ENCODE peak calls at places on chromosomes 13 and 19, in eight cellular contexts. E is ascending aorta; Q is astrocyte; L is sigmoid colon; Y is Peyer's patch; F is RWPE2; X is tibial nerve; A is effector memory CD4-positive, alpha-beta T cell. S is an unnamed sample.

GRCh38 chr13:48655291-48655690 is 1.6 kb downstream of the CYSLTR2 start:
- DNase-seq in F (no peak), Y (no peak), E (no peak), X (no peak), A (no peak), Q (no peak), L (no peak), S (no peak)

GRCh38 chr19:43798546-43799409 is 3.5 kb downstream of the LYPD5 start:
- DNase-seq in A (peak), Q (no peak), Y (peak), F (peak), X (no peak), E (no peak), L (no peak), S (no peak)

GRCh38 chr19:42090687-42091086 is 14.7 kb downstream of the ZNF574 start:
- DNase-seq in L (no peak), Q (no peak), F (no peak), Y (no peak), A (no peak), E (no peak), X (no peak), S (no peak)

GRCh38 chr13:69331245-69331644 is 776.4 kb upstream of the ATXN8OS start:
- DNase-seq in E (no peak), F (no peak), Q (peak), L (no peak), Y (no peak), X (no peak), A (no peak), S (no peak)

GRCh38 chr13:26459276-26460131 is 98.0 kb upstream of the WASF3 start:
- DNase-seq in Q (no peak), X (no peak), F (no peak), Y (no peak), A (no peak), E (no peak), L (no peak), S (no peak)

GRCh38 chr13:93309886-93310520 is 83.4 kb downstream of the GPC6 start:
- DNase-seq in Y (no peak), E (no peak), F (no peak), Q (peak), X (no peak), A (no peak), L (no peak), S (no peak)

GRCh38 chr13:40120781-40121180 is 465.3 kb downstream of the COG6 start:
- DNase-seq in A (no peak), X (no peak), E (no peak), Y (no peak), L (no peak), F (no peak), Q (peak), S (no peak)

GRCh38 chr19:51091895-51092873 is 9.5 kb upstream of the KLK14 start:
- DNase-seq in X (no peak), Q (no peak), E (no peak), F (no peak), A (no peak), Y (no peak), L (no peak), S (no peak)

GRCh38 chr13:86846501-86846900 is 824.7 kb upstream of the SLITRK5 start:
- DNase-seq in X (no peak), Y (no peak), L (no peak), E (no peak), F (no peak), Q (peak), A (no peak), S (peak)

GRCh38 chr13:26529441-26529840 is 28.0 kb upstream of the WASF3 start:
- DNase-seq in L (no peak), E (no peak), Q (peak), A (no peak), X (no peak), Y (no peak), F (no peak), S (peak)

GRCh38 chr19:53936035-53936434 is 26.7 kb upstream of the CACNG8 start:
- DNase-seq in A (no peak), E (no peak), F (no peak), Q (no peak), X (no peak), L (no peak), Y (no peak), S (no peak)

GRCh38 chr13:20360835-20361412 is 128.8 kb upstream of the GJB6 start:
- DNase-seq in E (no peak), Q (peak), L (no peak), X (no peak), A (no peak), Y (no peak), F (no peak), S (no peak)

GRCh38 chr13:59979589-59979988 is 184.1 kb downstream of the DIAPH3 start:
- DNase-seq in X (no peak), L (no peak), E (no peak), F (no peak), A (no peak), Q (no peak), Y (no peak), S (peak)

GRCh38 chr13:51935326-51936171 is 73.8 kb downstream of the CCDC70 start:
- DNase-seq in E (no peak), Q (no peak), L (no peak), X (no peak), A (no peak), Y (peak), F (no peak), S (no peak)

GRCh38 chr19:18401580-18402112 is 4.2 kb upstream of the LRRC25 start:
- DNase-seq in F (no peak), A (no peak), L (peak), Q (peak), E (no peak), X (no peak), Y (no peak), S (no peak)

GRCh38 chr13:44267966-44268365 is 105.7 kb upstream of the SERP2 start:
- DNase-seq in Q (peak), A (no peak), E (no peak), X (no peak), Y (no peak), F (no peak), L (no peak), S (no peak)

GRCh38 chr13:28865312-28865711 is 45.2 kb downstream of the MTUS2 start:
- DNase-seq in Y (no peak), X (no peak), L (no peak), A (no peak), E (no peak), Q (no peak), F (no peak), S (no peak)

GRCh38 chr13:22927008-22927393 is 253.8 kb upstream of the SGCG start:
- DNase-seq in F (no peak), E (no peak), Y (no peak), L (no peak), X (no peak), Q (no peak), A (no peak), S (no peak)
- H3K4me3 ChIP-seq in F (no peak), E (peak), Y (peak), L (peak), X (peak), Q (no peak), A (no peak), S (no peak)

GRCh38 chr13:24161010-24161775 is 673 bp downstream of the SPATA13 start:
- DNase-seq in Q (no peak), A (peak), F (no peak), L (peak), Y (no peak), E (no peak), X (no peak), S (no peak)

GRCh38 chr13:24161980-24162517 is 1.5 kb downstream of the SPATA13 start:
- DNase-seq in E (no peak), A (no peak), X (no peak), Q (no peak), L (no peak), F (no peak), Y (peak), S (no peak)

GRCh38 chr13:24165746-24166145 is 5.2 kb downstream of the SPATA13 start:
- DNase-seq in Q (peak), X (no peak), L (no peak), Y (no peak), F (no peak), E (no peak), A (no peak), S (no peak)

GRCh38 chr13:24159921-24160324 is 597 bp upstream of the SPATA13 start:
- DNase-seq in L (no peak), Q (no peak), Y (no peak), E (no peak), A (no peak), F (no peak), X (no peak), S (no peak)

DNA sequence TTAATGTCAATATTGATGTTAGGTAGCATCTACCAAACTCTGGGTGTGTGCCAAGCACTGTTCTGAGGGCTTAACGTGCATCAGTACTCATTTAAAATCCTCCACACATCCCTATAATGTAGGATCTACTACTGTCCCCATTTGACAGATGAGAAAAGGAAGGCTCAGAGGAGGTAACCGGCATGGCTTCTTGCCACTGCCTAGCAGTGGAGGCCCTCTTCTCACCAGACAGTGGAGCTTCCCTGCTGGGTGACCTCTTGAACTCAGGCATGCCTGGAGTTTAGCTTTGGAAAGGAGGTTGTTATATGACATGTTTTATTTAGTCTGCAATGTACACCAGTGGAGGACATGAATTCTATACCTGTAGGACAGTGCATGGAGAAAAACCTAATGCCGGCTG is 2.1 kb downstream of the SPATA13 start:
- DNase-seq in F (no peak), Q (no peak), L (no peak), Y (no peak), E (no peak), A (no peak), X (no peak), S (no peak)
- H3K4me3 ChIP-seq in F (no peak), Q (no peak), L (peak), Y (peak), E (no peak), A (no peak), X (peak), S (no peak)

GRCh38 chr19:2982983-2983350 is 5.6 kb downstream of the TLE6 start:
- DNase-seq in A (no peak), E (peak), L (peak), X (peak), Q (peak), Y (peak), F (peak), S (no peak)
- H3K4me3 ChIP-seq in A (no peak), E (peak), L (peak), X (no peak), Q (no peak), Y (no peak), F (no peak), S (no peak)

DNA sequence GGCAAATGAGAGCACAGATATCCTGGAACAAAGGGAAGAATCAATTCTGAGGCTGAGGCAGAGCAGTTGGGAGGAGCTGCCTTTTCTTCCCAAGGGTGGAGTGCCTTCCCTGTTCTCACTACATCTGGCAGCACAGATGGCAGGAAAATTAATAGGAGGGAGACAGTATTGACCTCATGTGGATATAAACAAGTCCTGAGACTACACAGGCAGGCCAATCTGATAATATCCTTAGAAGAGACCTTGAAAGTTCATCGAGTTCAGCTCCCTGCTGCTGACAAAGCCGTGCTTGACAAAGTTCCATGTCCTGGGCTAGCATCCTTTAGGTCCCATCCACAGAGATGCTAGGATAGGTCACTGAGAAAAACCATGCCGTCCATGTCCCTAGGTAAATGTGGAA is 1451.5 kb downstream of the EFNB2 start:
- DNase-seq in E (no peak), Q (no peak), L (no peak), X (no peak), A (no peak), Y (no peak), F (no peak), S (no peak)
- H3K4me3 ChIP-seq in E (no peak), Q (no peak), L (no peak), X (no peak), A (no peak), Y (no peak), F (no peak), S (no peak)

DNA sequence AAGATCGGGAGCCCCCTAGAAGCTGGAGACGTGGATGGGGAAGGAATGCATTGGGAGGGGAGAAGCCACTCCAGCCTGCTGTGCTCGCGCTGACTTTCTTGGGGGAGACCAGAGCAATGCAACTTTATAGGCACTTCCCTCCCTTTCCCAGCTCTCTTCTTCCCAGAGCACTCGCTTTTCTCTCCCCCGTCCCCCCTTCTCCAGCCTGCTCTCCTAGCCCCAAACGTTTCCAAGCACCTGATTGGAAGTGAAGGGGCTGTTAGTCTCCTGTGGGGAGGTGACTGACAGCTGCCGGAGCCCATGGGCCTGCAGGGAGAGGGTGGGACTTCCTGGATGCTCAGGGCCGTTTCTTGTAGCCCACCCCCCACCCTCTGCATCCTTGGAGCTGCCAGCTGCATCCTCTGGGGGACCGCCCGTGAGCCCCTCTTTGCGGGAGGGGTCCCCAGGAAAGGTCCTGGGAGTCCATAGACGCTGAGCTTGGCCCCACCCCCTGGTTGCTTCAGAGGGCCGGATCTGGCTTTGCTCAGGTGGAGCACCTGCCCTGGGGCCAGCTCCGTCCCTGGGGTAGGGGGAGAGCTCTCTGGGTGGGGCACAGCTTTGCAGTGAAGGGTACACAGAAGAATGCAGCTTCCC is 2.5 kb downstream of the HDGFL2 start:
- DNase-seq in A (no peak), Y (no peak), F (no peak), L (no peak), E (no peak), Q (peak), X (no peak), S (peak)
- H3K4me3 ChIP-seq in A (no peak), Y (no peak), F (peak), L (peak), E (peak), Q (peak), X (no peak), S (peak)

DNA sequence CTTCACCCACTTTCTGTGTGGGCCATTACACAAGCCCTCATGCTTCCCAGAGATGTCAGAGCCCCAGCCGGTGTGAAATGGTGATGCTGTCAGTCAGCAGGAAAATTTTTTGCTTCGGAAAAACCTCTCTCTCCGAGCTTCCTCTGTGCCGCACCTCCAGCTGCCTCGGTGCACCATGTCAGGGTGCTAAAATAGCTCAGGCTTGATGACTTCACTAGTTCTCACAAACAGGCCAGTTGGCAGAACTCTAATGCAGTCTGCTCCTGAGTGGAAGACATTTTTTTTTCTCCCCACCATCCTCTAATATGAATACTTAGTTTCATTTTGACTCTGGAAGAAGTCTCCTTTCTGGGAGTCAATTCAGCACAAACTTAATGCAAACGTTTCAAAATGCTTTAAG is 71.3 kb downstream of the KLF12 start:
- DNase-seq in A (no peak), E (peak), F (no peak), X (no peak), Q (peak), Y (no peak), L (peak), S (peak)
- H3K4me3 ChIP-seq in A (peak), E (peak), F (no peak), X (no peak), Q (peak), Y (peak), L (peak), S (peak)

GRCh38 chr19:6811906-6812305 is 39.4 kb downstream of the VAV1 start:
- DNase-seq in Q (peak), A (no peak), F (no peak), L (no peak), Y (no peak), X (no peak), E (no peak), S (peak)
- H3K4me3 ChIP-seq in Q (no peak), A (no peak), F (no peak), L (no peak), Y (no peak), X (no peak), E (no peak), S (no peak)